ENCODE peak calls at places on chromosomes 7 and 10, in five cellular contexts. One of them, this sample, is unnamed.

GRCh38 chr10:4334853-4335252 is 491.2 kb upstream of the AKR1E2 start:
- DNase-seq in neural progenitor cell: no peak
- DNase-seq in HCEC 1CT: no peak
- DNase-seq in WTC11: no peak
- DNase-seq in stimulated activated CD4-positive, alpha-beta T cell treated with anti-CD3 and anti-CD28 coated beads, Interleukin-1b, Interleukin-23, amount 100 ng/mL, for 1 hour: no peak
- DNase-seq in this sample: no peak

GRCh38 chr10:86258940-86259339 is 107.7 kb downstream of the GRID1 start:
- DNase-seq in neural progenitor cell: no peak
- DNase-seq in HCEC 1CT: no peak
- DNase-seq in WTC11: no peak
- DNase-seq in stimulated activated CD4-positive, alpha-beta T cell treated with anti-CD3 and anti-CD28 coated beads, Interleukin-1b, Interleukin-23, amount 100 ng/mL, for 1 hour: no peak
- DNase-seq in this sample: no peak

GRCh38 chr10:19194866-19195265 is 146.3 kb downstream of the MALRD1 start:
- DNase-seq in neural progenitor cell: no peak
- DNase-seq in HCEC 1CT: no peak
- DNase-seq in WTC11: no peak
- DNase-seq in stimulated activated CD4-positive, alpha-beta T cell treated with anti-CD3 and anti-CD28 coated beads, Interleukin-1b, Interleukin-23, amount 100 ng/mL, for 1 hour: no peak
- DNase-seq in this sample: no peak

GRCh38 chr10:14405076-14406065 is 74.6 kb upstream of the FRMD4A start:
- DNase-seq in neural progenitor cell: no peak
- DNase-seq in HCEC 1CT: peak
- DNase-seq in WTC11: no peak
- DNase-seq in stimulated activated CD4-positive, alpha-beta T cell treated with anti-CD3 and anti-CD28 coated beads, Interleukin-1b, Interleukin-23, amount 100 ng/mL, for 1 hour: no peak
- DNase-seq in this sample: no peak

GRCh38 chr7:157898802-157899201 is 562.0 kb downstream of the DNAJB6 start:
- DNase-seq in neural progenitor cell: no peak
- DNase-seq in HCEC 1CT: no peak
- DNase-seq in WTC11: no peak
- DNase-seq in stimulated activated CD4-positive, alpha-beta T cell treated with anti-CD3 and anti-CD28 coated beads, Interleukin-1b, Interleukin-23, amount 100 ng/mL, for 1 hour: no peak
- DNase-seq in this sample: peak

GRCh38 chr7:98378210-98378819 is 22.6 kb downstream of the BAIAP2L1 start:
- DNase-seq in neural progenitor cell: no peak
- DNase-seq in HCEC 1CT: no peak
- DNase-seq in WTC11: no peak
- DNase-seq in stimulated activated CD4-positive, alpha-beta T cell treated with anti-CD3 and anti-CD28 coated beads, Interleukin-1b, Interleukin-23, amount 100 ng/mL, for 1 hour: no peak
- DNase-seq in this sample: no peak

GRCh38 chr7:44062180-44062902 is 3.0 kb downstream of the PGAM2 start:
- DNase-seq in neural progenitor cell: no peak
- DNase-seq in HCEC 1CT: no peak
- DNase-seq in WTC11: no peak
- DNase-seq in stimulated activated CD4-positive, alpha-beta T cell treated with anti-CD3 and anti-CD28 coated beads, Interleukin-1b, Interleukin-23, amount 100 ng/mL, for 1 hour: no peak
- DNase-seq in this sample: no peak

GRCh38 chr10:113027574-113028392 is 77.7 kb downstream of the TCF7L2 start:
- DNase-seq in neural progenitor cell: peak
- DNase-seq in HCEC 1CT: peak
- DNase-seq in WTC11: no peak
- DNase-seq in stimulated activated CD4-positive, alpha-beta T cell treated with anti-CD3 and anti-CD28 coated beads, Interleukin-1b, Interleukin-23, amount 100 ng/mL, for 1 hour: no peak
- DNase-seq in this sample: no peak

GRCh38 chr10:3935141-3935540 is 150.1 kb upstream of the KLF6 start:
- DNase-seq in neural progenitor cell: no peak
- DNase-seq in HCEC 1CT: peak
- DNase-seq in WTC11: no peak
- DNase-seq in stimulated activated CD4-positive, alpha-beta T cell treated with anti-CD3 and anti-CD28 coated beads, Interleukin-1b, Interleukin-23, amount 100 ng/mL, for 1 hour: peak
- DNase-seq in this sample: peak

GRCh38 chr10:82622478-82622877 is 747.5 kb downstream of the NRG3 start:
- DNase-seq in neural progenitor cell: no peak
- DNase-seq in HCEC 1CT: no peak
- DNase-seq in WTC11: no peak
- DNase-seq in stimulated activated CD4-positive, alpha-beta T cell treated with anti-CD3 and anti-CD28 coated beads, Interleukin-1b, Interleukin-23, amount 100 ng/mL, for 1 hour: no peak
- DNase-seq in this sample: no peak

GRCh38 chr7:111730476-111731300 is 168.4 kb upstream of the IMMP2L start:
- DNase-seq in neural progenitor cell: peak
- DNase-seq in HCEC 1CT: peak
- DNase-seq in WTC11: no peak
- DNase-seq in stimulated activated CD4-positive, alpha-beta T cell treated with anti-CD3 and anti-CD28 coated beads, Interleukin-1b, Interleukin-23, amount 100 ng/mL, for 1 hour: no peak
- DNase-seq in this sample: no peak

GRCh38 chr10:10995120-10995519 is 22.6 kb upstream of the CELF2 start:
- DNase-seq in neural progenitor cell: no peak
- DNase-seq in HCEC 1CT: no peak
- DNase-seq in WTC11: no peak
- DNase-seq in stimulated activated CD4-positive, alpha-beta T cell treated with anti-CD3 and anti-CD28 coated beads, Interleukin-1b, Interleukin-23, amount 100 ng/mL, for 1 hour: no peak
- DNase-seq in this sample: no peak

GRCh38 chr10:80894797-80895467 is 357.2 kb downstream of the SH2D4B start:
- DNase-seq in neural progenitor cell: no peak
- DNase-seq in HCEC 1CT: no peak
- DNase-seq in WTC11: peak
- DNase-seq in stimulated activated CD4-positive, alpha-beta T cell treated with anti-CD3 and anti-CD28 coated beads, Interleukin-1b, Interleukin-23, amount 100 ng/mL, for 1 hour: no peak
- DNase-seq in this sample: no peak

GRCh38 chr10:92076722-92077121 is 153.2 kb downstream of the BTAF1 start:
- DNase-seq in neural progenitor cell: no peak
- DNase-seq in HCEC 1CT: no peak
- DNase-seq in WTC11: no peak
- DNase-seq in stimulated activated CD4-positive, alpha-beta T cell treated with anti-CD3 and anti-CD28 coated beads, Interleukin-1b, Interleukin-23, amount 100 ng/mL, for 1 hour: no peak
- DNase-seq in this sample: no peak

GRCh38 chr10:48309711-48310226 is 3.3 kb downstream of the MAPK8 start:
- DNase-seq in neural progenitor cell: peak
- DNase-seq in HCEC 1CT: peak
- DNase-seq in WTC11: no peak
- DNase-seq in stimulated activated CD4-positive, alpha-beta T cell treated with anti-CD3 and anti-CD28 coated beads, Interleukin-1b, Interleukin-23, amount 100 ng/mL, for 1 hour: no peak
- DNase-seq in this sample: no peak

GRCh38 chr7:152522551-152522950 is 86.7 kb upstream of the KMT2C start:
- DNase-seq in neural progenitor cell: no peak
- DNase-seq in HCEC 1CT: no peak
- DNase-seq in WTC11: no peak
- DNase-seq in stimulated activated CD4-positive, alpha-beta T cell treated with anti-CD3 and anti-CD28 coated beads, Interleukin-1b, Interleukin-23, amount 100 ng/mL, for 1 hour: no peak
- DNase-seq in this sample: no peak

GRCh38 chr10:63553031-63553430 is 31.8 kb downstream of the REEP3 start:
- DNase-seq in neural progenitor cell: no peak
- DNase-seq in HCEC 1CT: peak
- DNase-seq in WTC11: no peak
- DNase-seq in stimulated activated CD4-positive, alpha-beta T cell treated with anti-CD3 and anti-CD28 coated beads, Interleukin-1b, Interleukin-23, amount 100 ng/mL, for 1 hour: no peak
- DNase-seq in this sample: no peak

GRCh38 chr7:80420876-80421275 is 91.0 kb downstream of the GNAT3 start:
- DNase-seq in neural progenitor cell: no peak
- DNase-seq in HCEC 1CT: no peak
- DNase-seq in WTC11: no peak
- DNase-seq in stimulated activated CD4-positive, alpha-beta T cell treated with anti-CD3 and anti-CD28 coated beads, Interleukin-1b, Interleukin-23, amount 100 ng/mL, for 1 hour: no peak
- DNase-seq in this sample: no peak

GRCh38 chr7:111525100-111525499 is 37.2 kb downstream of the IMMP2L start:
- DNase-seq in neural progenitor cell: no peak
- DNase-seq in HCEC 1CT: no peak
- DNase-seq in WTC11: no peak
- DNase-seq in stimulated activated CD4-positive, alpha-beta T cell treated with anti-CD3 and anti-CD28 coated beads, Interleukin-1b, Interleukin-23, amount 100 ng/mL, for 1 hour: no peak
- DNase-seq in this sample: no peak

GRCh38 chr7:78073470-78074382 is 275.2 kb downstream of the PHTF2 start:
- DNase-seq in neural progenitor cell: peak
- DNase-seq in HCEC 1CT: no peak
- DNase-seq in WTC11: no peak
- DNase-seq in stimulated activated CD4-positive, alpha-beta T cell treated with anti-CD3 and anti-CD28 coated beads, Interleukin-1b, Interleukin-23, amount 100 ng/mL, for 1 hour: no peak
- DNase-seq in this sample: no peak

GRCh38 chr10:45418417-45418858 is 44.4 kb downstream of the ALOX5 start:
- DNase-seq in neural progenitor cell: no peak
- DNase-seq in HCEC 1CT: no peak
- DNase-seq in WTC11: no peak
- DNase-seq in stimulated activated CD4-positive, alpha-beta T cell treated with anti-CD3 and anti-CD28 coated beads, Interleukin-1b, Interleukin-23, amount 100 ng/mL, for 1 hour: no peak
- DNase-seq in this sample: no peak

GRCh38 chr10:122591736-122592135 is 31.2 kb downstream of the DMBT1 start:
- DNase-seq in neural progenitor cell: no peak
- DNase-seq in HCEC 1CT: no peak
- DNase-seq in WTC11: no peak
- DNase-seq in stimulated activated CD4-positive, alpha-beta T cell treated with anti-CD3 and anti-CD28 coated beads, Interleukin-1b, Interleukin-23, amount 100 ng/mL, for 1 hour: no peak
- DNase-seq in this sample: no peak

GRCh38 chr7:77420438-77420837 is 4.3 kb upstream of the GSAP start:
- DNase-seq in neural progenitor cell: no peak
- DNase-seq in HCEC 1CT: no peak
- DNase-seq in WTC11: no peak
- DNase-seq in stimulated activated CD4-positive, alpha-beta T cell treated with anti-CD3 and anti-CD28 coated beads, Interleukin-1b, Interleukin-23, amount 100 ng/mL, for 1 hour: no peak
- DNase-seq in this sample: no peak

GRCh38 chr10:132632851-132633684 is 95.5 kb downstream of the INPP5A start:
- DNase-seq in neural progenitor cell: no peak
- DNase-seq in HCEC 1CT: peak
- DNase-seq in WTC11: peak
- DNase-seq in stimulated activated CD4-positive, alpha-beta T cell treated with anti-CD3 and anti-CD28 coated beads, Interleukin-1b, Interleukin-23, amount 100 ng/mL, for 1 hour: no peak
- DNase-seq in this sample: no peak

GRCh38 chr10:43640603-43641002 is 8.1 kb downstream of the ZNF32 start:
- DNase-seq in neural progenitor cell: no peak
- DNase-seq in HCEC 1CT: peak
- DNase-seq in WTC11: no peak
- DNase-seq in stimulated activated CD4-positive, alpha-beta T cell treated with anti-CD3 and anti-CD28 coated beads, Interleukin-1b, Interleukin-23, amount 100 ng/mL, for 1 hour: no peak
- DNase-seq in this sample: no peak

GRCh38 chr7:116953372-116953726 is at the start of gene ST7:
- DNase-seq in neural progenitor cell: peak
- DNase-seq in HCEC 1CT: peak
- DNase-seq in WTC11: peak
- DNase-seq in stimulated activated CD4-positive, alpha-beta T cell treated with anti-CD3 and anti-CD28 coated beads, Interleukin-1b, Interleukin-23, amount 100 ng/mL, for 1 hour: peak
- DNase-seq in this sample: no peak

GRCh38 chr7:77933394-77933793 is 134.8 kb downstream of the PHTF2 start:
- DNase-seq in neural progenitor cell: no peak
- DNase-seq in HCEC 1CT: peak
- DNase-seq in WTC11: no peak
- DNase-seq in stimulated activated CD4-positive, alpha-beta T cell treated with anti-CD3 and anti-CD28 coated beads, Interleukin-1b, Interleukin-23, amount 100 ng/mL, for 1 hour: no peak
- DNase-seq in this sample: no peak

GRCh38 chr10:70334526-70335245 is 47.7 kb downstream of the LRRC20 start:
- DNase-seq in neural progenitor cell: no peak
- DNase-seq in HCEC 1CT: no peak
- DNase-seq in WTC11: no peak
- DNase-seq in stimulated activated CD4-positive, alpha-beta T cell treated with anti-CD3 and anti-CD28 coated beads, Interleukin-1b, Interleukin-23, amount 100 ng/mL, for 1 hour: no peak
- DNase-seq in this sample: no peak

GRCh38 chr7:99267530-99268360 is 4.9 kb upstream of the MYH16 start:
- DNase-seq in neural progenitor cell: no peak
- DNase-seq in HCEC 1CT: peak
- DNase-seq in WTC11: no peak
- DNase-seq in stimulated activated CD4-positive, alpha-beta T cell treated with anti-CD3 and anti-CD28 coated beads, Interleukin-1b, Interleukin-23, amount 100 ng/mL, for 1 hour: no peak
- DNase-seq in this sample: peak

GRCh38 chr10:98029149-98030092 is 1.0 kb downstream of the CRTAC1 start:
- DNase-seq in neural progenitor cell: peak
- DNase-seq in HCEC 1CT: no peak
- DNase-seq in WTC11: peak
- DNase-seq in stimulated activated CD4-positive, alpha-beta T cell treated with anti-CD3 and anti-CD28 coated beads, Interleukin-1b, Interleukin-23, amount 100 ng/mL, for 1 hour: no peak
- DNase-seq in this sample: no peak

GRCh38 chr10:96991313-96991841 is 159.3 kb downstream of the LCOR start:
- DNase-seq in neural progenitor cell: no peak
- DNase-seq in HCEC 1CT: peak
- DNase-seq in WTC11: no peak
- DNase-seq in stimulated activated CD4-positive, alpha-beta T cell treated with anti-CD3 and anti-CD28 coated beads, Interleukin-1b, Interleukin-23, amount 100 ng/mL, for 1 hour: no peak
- DNase-seq in this sample: no peak

GRCh38 chr10:122492955-122493597 is 31.7 kb downstream of the HTRA1 start:
- DNase-seq in neural progenitor cell: no peak
- DNase-seq in HCEC 1CT: no peak
- DNase-seq in WTC11: no peak
- DNase-seq in stimulated activated CD4-positive, alpha-beta T cell treated with anti-CD3 and anti-CD28 coated beads, Interleukin-1b, Interleukin-23, amount 100 ng/mL, for 1 hour: no peak
- DNase-seq in this sample: no peak

GRCh38 chr10:10872035-10872673 is 145.5 kb upstream of the CELF2 start:
- DNase-seq in neural progenitor cell: no peak
- DNase-seq in HCEC 1CT: peak
- DNase-seq in WTC11: no peak
- DNase-seq in stimulated activated CD4-positive, alpha-beta T cell treated with anti-CD3 and anti-CD28 coated beads, Interleukin-1b, Interleukin-23, amount 100 ng/mL, for 1 hour: no peak
- DNase-seq in this sample: peak

GRCh38 chr7:102991540-102992214 is 78.9 kb downstream of the LRRC17 start:
- DNase-seq in neural progenitor cell: no peak
- DNase-seq in HCEC 1CT: peak
- DNase-seq in WTC11: no peak
- DNase-seq in stimulated activated CD4-positive, alpha-beta T cell treated with anti-CD3 and anti-CD28 coated beads, Interleukin-1b, Interleukin-23, amount 100 ng/mL, for 1 hour: no peak
- DNase-seq in this sample: peak

GRCh38 chr7:82507976-82508677 is 64.5 kb upstream of the CACNA2D1 start:
- DNase-seq in neural progenitor cell: no peak
- DNase-seq in HCEC 1CT: no peak
- DNase-seq in WTC11: peak
- DNase-seq in stimulated activated CD4-positive, alpha-beta T cell treated with anti-CD3 and anti-CD28 coated beads, Interleukin-1b, Interleukin-23, amount 100 ng/mL, for 1 hour: no peak
- DNase-seq in this sample: no peak